ENCODE peak calls at places on chromosome 7, in six cellular contexts. X is AG04449, Y is left lung, B is HFFc6, H is T follicular helper cell, D is iris pigment epithelial cell. G is an unnamed sample.

GRCh38 chr7:92633211-92633906 is 43.2 kb upstream of the FAM133B start:
- DNase-seq in H (no peak), B (peak; percentile 91), D (peak; percentile 93), Y (no peak), X (peak; percentile 41), G (no peak)

GRCh38 chr7:46633200-46633599 is 712.1 kb upstream of the IGFBP3 start:
- DNase-seq in B (no peak), D (peak; percentile 18), X (no peak), Y (no peak), H (no peak), G (no peak)

GRCh38 chr7:7667187-7667586 is 26.6 kb downstream of the UMAD1 start:
- DNase-seq in X (no peak), H (no peak), Y (no peak), D (no peak), B (no peak), G (no peak)

GRCh38 chr7:27151341-27151944 is 940 bp downstream of the HOXA3 start:
- DNase-seq in D (no peak), Y (peak; percentile 41), H (no peak), X (no peak), B (no peak), G (no peak)

GRCh38 chr7:49074538-49074937 is 150.2 kb downstream of the CDC14C start:
- DNase-seq in D (no peak), X (no peak), Y (no peak), B (no peak), H (no peak), G (no peak)

GRCh38 chr7:70193514-70193913 is 595.2 kb downstream of the AUTS2 start:
- DNase-seq in Y (no peak), B (no peak), X (no peak), D (no peak), H (no peak), G (no peak)

GRCh38 chr7:112272921-112273561 is 66.5 kb downstream of the ZNF277 start:
- DNase-seq in Y (peak; percentile 48), X (no peak), B (no peak), H (no peak), D (peak; percentile 12), G (no peak)

GRCh38 chr7:69878015-69878414 is 279.7 kb downstream of the AUTS2 start:
- DNase-seq in Y (no peak), X (no peak), B (no peak), D (no peak), H (no peak), G (no peak)

GRCh38 chr7:927031-927671 is 27.3 kb downstream of the ADAP1 start:
- DNase-seq in D (no peak), B (no peak), X (no peak), Y (peak; percentile 27), H (no peak), G (no peak)

GRCh38 chr7:16594061-16594460 is 51.5 kb downstream of the ANKMY2 start:
- DNase-seq in X (peak; percentile 21), H (no peak), B (peak; percentile 43), Y (no peak), D (peak; percentile 50), G (no peak)

GRCh38 chr7:41847171-41847570 is 144.3 kb upstream of the INHBA start:
- DNase-seq in X (no peak), Y (no peak), B (no peak), D (peak; percentile 50), H (no peak), G (no peak)

GRCh38 chr7:77903597-77903996 is 105.0 kb downstream of the PHTF2 start:
- DNase-seq in X (no peak), B (no peak), D (peak; percentile 31), H (no peak), Y (no peak), G (no peak)

GRCh38 chr7:50450691-50451051 is 521 bp upstream of the FIGNL1 start:
- DNase-seq in D (no peak), B (no peak), H (peak; percentile 0), X (no peak), Y (no peak), G (no peak)

GRCh38 chr7:152756126-152756525 is 3.4 kb upstream of the ACTR3B start:
- DNase-seq in B (no peak), X (no peak), Y (no peak), H (no peak), D (no peak), G (no peak)

GRCh38 chr7:41628926-41629325 is 74.0 kb downstream of the INHBA start:
- DNase-seq in H (no peak), Y (no peak), X (no peak), B (peak; percentile 32), D (peak; percentile 33), G (no peak)

GRCh38 chr7:124881981-124882380 is 47.6 kb downstream of the POT1 start:
- DNase-seq in H (no peak), B (no peak), Y (no peak), D (no peak), X (no peak), G (no peak)

GRCh38 chr7:120806669-120807068 is 51.3 kb downstream of the TSPAN12 start:
- DNase-seq in X (no peak), B (no peak), Y (no peak), D (no peak), H (no peak), G (no peak)

GRCh38 chr7:140315498-140316164 is 82.7 kb downstream of the SLC37A3 start:
- DNase-seq in X (no peak), Y (no peak), D (no peak), B (no peak), H (no peak), G (no peak)

GRCh38 chr7:111229951-111230350 is 139.0 kb downstream of the LRRN3 start:
- DNase-seq in H (no peak), Y (no peak), B (peak; percentile 59), D (peak; percentile 7), X (peak; percentile 14), G (no peak)

GRCh38 chr7:148332787-148333186 is 257.8 kb upstream of the C7orf33 start:
- DNase-seq in H (no peak), Y (no peak), X (no peak), D (no peak), B (no peak), G (no peak)

GRCh38 chr7:120725376-120726039 is 132.4 kb downstream of the TSPAN12 start:
- DNase-seq in B (peak; percentile 27), X (peak; percentile 9), Y (no peak), D (peak; percentile 39), H (no peak), G (no peak)

GRCh38 chr7:151456782-151457181 is 16.8 kb upstream of the CRYGN start:
- DNase-seq in Y (no peak), H (no peak), D (no peak), B (no peak), X (no peak), G (no peak)

G was measured in CD4-positive, alpha-beta T cell.